ENCODE peak calls at places on chromosome 19, in five cellular contexts. Z, T, G, S and E are unnamed samples.

GRCh38 chr19:3479177-3479818 is 1.0 kb downstream of the SMIM24 start:
- DNase-seq in Z (peak), G (no peak), T (no peak), S (no peak), E (no peak)

GRCh38 chr19:6691342-6691741 is 21.4 kb upstream of the TNFSF14 start:
- DNase-seq in G (no peak), T (no peak), Z (no peak), S (no peak), E (no peak)

GRCh38 chr19:46426506-46427162 is 2.1 kb downstream of the PNMA8C start:
- DNase-seq in T (peak), S (no peak), Z (no peak), G (peak), E (peak)

GRCh38 chr19:18046066-18046718 is 38.2 kb downstream of the ARRDC2 start:
- DNase-seq in T (peak), Z (no peak), G (no peak), S (no peak), E (no peak)

GRCh38 chr19:4303778-4304508 is 455 bp upstream of the FSD1 start:
- DNase-seq in T (no peak), G (no peak), Z (peak), S (no peak), E (no peak)

GRCh38 chr19:3710265-3710812 is 2.2 kb downstream of the TJP3 start:
- DNase-seq in G (peak), S (peak), Z (no peak), T (peak), E (peak)

GRCh38 chr19:8209111-8209964 is at the start of gene CERS4:
- DNase-seq in T (peak), Z (peak), S (no peak), G (peak), E (peak)

GRCh38 chr19:52991484-52991883 is 22.2 kb upstream of the ERVV-1 start:
- DNase-seq in S (no peak), T (peak), G (no peak), Z (no peak), E (no peak)

GRCh38 chr19:1284979-1285736 is 515 bp upstream of the EFNA2 start:
- DNase-seq in T (no peak), G (no peak), S (no peak), Z (no peak), E (no peak)
- H3K27ac ChIP-seq in T (no peak), G (no peak), S (no peak), Z (no peak), E (no peak)

DNA sequence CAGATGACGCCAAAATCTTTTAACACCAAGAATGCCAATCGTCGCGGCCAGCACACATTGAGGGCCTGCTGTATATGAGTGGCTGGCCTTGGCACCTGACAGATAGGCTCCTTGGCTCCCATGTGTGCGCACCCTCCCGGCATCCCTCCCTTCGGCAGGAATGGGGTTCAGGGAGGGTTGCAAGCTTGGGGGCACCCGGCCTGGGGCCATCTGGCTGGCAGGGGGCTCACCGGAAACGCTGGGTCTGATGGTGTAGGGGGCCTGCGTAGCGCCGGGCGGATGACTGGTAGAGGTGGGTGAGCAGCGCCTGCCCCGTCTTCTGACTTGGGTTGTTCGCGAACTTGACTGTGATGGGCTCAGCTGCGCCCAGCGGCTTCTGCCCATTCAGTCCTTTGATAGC is 22.4 kb downstream of the PRKCSH start:
- DNase-seq in S (no peak), T (no peak), G (no peak), Z (no peak), E (no peak)
- H3K27ac ChIP-seq in S (no peak), T (no peak), G (no peak), Z (no peak), E (peak)

DNA sequence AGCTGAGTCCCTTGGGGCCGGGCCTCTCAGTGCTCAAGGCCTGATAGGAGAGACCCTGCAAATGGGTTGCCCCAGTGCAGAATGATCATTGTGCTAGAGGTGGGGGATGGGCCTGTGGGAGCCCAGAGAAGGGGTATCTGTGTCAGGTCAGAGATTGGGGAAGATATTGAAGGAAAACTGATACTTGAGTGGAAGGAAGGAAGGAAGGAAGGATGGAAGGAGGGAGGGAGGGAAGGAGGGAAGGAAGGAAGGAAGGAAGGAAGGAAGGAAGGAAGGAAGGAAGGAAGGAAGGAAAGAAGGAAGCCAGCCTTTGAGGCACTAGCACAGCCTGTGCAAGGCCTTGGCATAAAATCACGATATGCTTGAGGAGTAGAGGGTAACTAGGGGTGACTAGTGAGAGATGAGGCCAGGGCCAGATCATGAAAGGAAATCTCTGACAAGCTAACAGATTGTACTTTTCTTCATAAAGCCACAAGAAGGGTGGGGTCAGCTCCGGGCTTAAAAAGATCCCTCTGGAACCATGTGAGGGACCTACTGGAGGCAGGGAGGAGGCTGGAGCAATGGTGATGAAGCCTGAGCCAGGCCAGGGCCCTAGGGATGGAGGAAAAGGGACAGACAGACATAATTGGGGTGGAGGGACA is 11.4 kb downstream of the PTH2 start:
- DNase-seq in G (no peak), T (no peak), S (no peak), Z (no peak), E (no peak)
- H3K27ac ChIP-seq in G (no peak), T (no peak), S (no peak), Z (no peak), E (no peak)

DNA sequence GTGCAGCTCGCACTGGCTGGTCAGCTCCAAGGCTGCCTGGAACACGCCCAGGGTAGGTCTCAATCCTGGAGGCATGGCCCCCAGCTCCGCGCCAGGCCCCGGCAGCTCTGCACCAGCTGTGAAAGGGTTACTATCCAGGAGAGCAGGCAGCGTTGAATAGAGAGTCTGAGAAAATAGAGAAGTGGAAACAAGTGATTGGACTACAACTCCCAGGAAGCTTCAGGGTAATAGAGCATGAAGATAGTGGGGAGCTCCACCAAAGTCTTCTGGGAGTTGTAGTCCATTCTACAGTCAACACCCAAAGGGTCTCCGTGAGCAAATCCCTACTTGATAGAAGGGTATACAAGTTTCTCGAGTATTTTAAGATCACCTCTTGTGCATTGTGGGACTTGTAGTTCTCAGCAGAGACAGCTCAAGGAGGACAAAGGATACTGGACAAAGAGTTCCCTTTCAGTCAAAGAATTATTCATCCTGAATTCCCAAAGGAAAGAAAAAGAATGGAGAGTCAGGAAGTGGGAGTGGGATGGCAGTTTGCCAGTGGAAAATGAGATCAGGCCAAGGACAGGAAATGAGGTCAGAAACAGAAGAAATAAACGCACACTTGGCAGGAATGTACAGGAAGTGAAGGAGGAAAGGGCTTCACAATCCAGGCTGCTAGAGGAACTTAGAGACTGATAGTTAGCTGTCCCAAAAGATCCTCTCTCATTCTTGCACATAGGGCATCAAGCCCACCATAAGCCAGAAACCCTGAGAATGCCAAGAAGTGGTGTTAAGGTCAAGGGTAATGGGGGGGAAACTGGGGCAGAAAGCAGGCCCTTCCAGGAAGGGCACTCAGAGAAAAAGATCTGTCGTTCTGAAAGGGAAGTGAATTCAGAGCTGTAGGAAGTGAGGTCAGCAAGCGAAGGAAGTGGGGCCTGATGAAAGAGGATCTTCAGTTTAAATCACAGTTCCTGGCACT is 5.5 kb upstream of the MAMSTR start:
- DNase-seq in S (peak), G (no peak), Z (peak), T (peak), E (no peak)
- H3K27ac ChIP-seq in S (peak), G (peak), Z (peak), T (no peak), E (peak)

DNA sequence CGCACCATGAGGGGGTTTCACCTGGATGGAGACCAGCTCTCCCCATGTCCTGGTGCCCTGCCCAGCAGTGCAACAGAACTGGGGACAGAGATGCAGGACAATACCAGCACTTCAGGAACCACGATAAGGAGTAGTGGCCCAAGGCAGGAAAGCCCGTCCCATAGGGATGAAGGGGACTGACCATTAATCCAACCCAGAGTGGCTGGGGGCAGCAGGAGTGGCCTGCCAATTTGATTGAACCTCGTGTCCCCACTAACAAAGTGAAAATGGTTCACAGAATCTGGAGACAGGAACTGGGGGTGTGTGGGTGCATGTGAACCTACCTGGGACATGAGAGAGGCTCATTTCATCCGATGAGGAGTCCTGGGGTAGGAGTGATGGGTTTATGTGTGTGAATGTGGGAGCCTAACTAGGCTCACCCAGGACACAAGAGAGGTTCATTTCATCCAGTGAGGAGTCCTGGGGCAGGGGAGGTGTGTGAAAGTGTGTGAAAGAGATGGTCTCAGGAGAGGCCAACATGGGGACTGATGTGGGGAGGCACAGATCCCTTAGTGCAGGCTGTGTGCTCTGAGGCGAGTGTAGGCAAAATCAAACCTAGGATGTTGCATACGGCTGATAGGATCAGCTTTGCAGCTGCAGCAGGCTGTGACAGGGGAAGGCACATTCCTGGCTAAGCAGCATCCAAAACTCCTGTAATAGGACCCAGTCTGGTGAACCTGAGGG is 98.2 kb downstream of the ZNF429 start:
- DNase-seq in Z (no peak), T (no peak), G (no peak), S (no peak), E (no peak)
- H3K27ac ChIP-seq in Z (peak), T (peak), G (no peak), S (no peak), E (no peak)

GRCh38 chr19:1855828-1856255 is 7.5 kb downstream of the KLF16 start:
- DNase-seq in G (no peak), S (no peak), Z (no peak), T (no peak), E (no peak)
- H3K27ac ChIP-seq in G (peak), S (peak), Z (peak), T (peak), E (peak)

GRCh38 chr19:39819786-39820185 is 14.2 kb downstream of the DYRK1B start:
- DNase-seq in S (no peak), Z (no peak), T (no peak), G (no peak), E (no peak)
- H3K27ac ChIP-seq in S (no peak), Z (no peak), T (no peak), G (no peak), E (no peak)

DNA sequence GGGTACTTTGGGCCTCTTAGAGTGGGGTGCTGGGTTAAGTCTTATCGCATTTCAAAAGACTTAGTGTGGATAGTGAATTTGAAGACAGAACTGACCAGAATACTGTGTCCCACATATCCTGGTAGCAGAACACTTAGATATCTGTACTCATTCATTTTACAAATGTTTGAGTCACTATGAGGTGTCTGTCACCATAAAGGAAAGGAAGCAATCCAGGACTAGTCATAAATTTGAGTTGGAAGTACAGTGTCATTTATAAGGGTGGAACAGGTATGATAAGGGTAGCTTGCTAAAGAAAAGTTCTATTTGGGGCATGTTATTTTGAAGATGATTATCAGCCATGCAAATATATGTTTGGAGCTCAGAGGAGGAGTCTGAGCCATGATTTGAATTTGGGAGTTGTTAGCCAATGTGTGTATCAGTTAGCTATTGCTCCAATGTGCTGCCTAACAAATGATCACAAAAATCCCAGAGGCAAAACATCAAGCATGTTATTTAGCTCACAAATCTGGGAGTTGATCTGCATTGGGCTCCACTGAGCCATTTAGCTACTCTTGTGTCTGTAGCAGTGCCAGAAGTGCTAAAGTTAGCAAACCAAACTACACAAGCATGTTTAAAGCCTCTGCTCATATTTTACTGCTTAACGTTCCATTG is 20.3 kb downstream of the ZNF699 start:
- DNase-seq in Z (no peak), S (no peak), T (no peak), G (no peak), E (no peak)
- H3K27ac ChIP-seq in Z (no peak), S (no peak), T (no peak), G (no peak), E (no peak)